ENCODE peak calls at places on chromosomes 11 and 22, in four cellular contexts. G is K562, V is GM12892, Z is HepG2. A is an unnamed sample.

GRCh38 chr11:17613983-17614382 is 66.9 kb downstream of the OTOG start:
- DNase-seq in G (no peak), V (no peak), Z (no peak), A (no peak)

GRCh38 chr11:63866211-63866610 is 27.3 kb downstream of the MARK2 start:
- DNase-seq in V (peak), G (no peak), Z (no peak), A (peak)

GRCh38 chr11:86064236-86064803 is 4.6 kb downstream of the PICALM start:
- DNase-seq in G (no peak), Z (no peak), V (no peak), A (no peak)

GRCh38 chr11:73343076-73343833 is 32.9 kb upstream of the RELT start:
- DNase-seq in Z (no peak), V (no peak), G (no peak), A (no peak)

GRCh38 chr22:23215294-23216204 is 35.2 kb downstream of the BCR start:
- DNase-seq in G (peak), Z (no peak), V (no peak), A (no peak)

GRCh38 chr11:19632435-19632834 is 80.2 kb upstream of the NAV2 start:
- DNase-seq in Z (no peak), G (no peak), V (no peak), A (no peak)

GRCh38 chr22:42282943-42283287 is 12.5 kb upstream of the TCF20 start:
- DNase-seq in Z (no peak), V (no peak), G (no peak), A (no peak)

GRCh38 chr11:68012044-68012842 is 2.1 kb downstream of the ALDH3B1 start:
- DNase-seq in G (no peak), Z (no peak), V (no peak), A (no peak)

GRCh38 chr22:47645450-47645914 is 883.0 kb downstream of the TBC1D22A start:
- DNase-seq in G (no peak), Z (no peak), V (no peak), A (no peak)

GRCh38 chr11:17736921-17737817 is 2.6 kb downstream of the KCNC1 start:
- DNase-seq in Z (no peak), G (no peak), V (no peak), A (no peak)

GRCh38 chr11:68503281-68503687 is 42.7 kb downstream of the PPP6R3 start:
- DNase-seq in V (no peak), Z (no peak), G (no peak), A (no peak)

GRCh38 chr11:76459299-76459698 is 14.5 kb downstream of the EMSY start:
- DNase-seq in Z (no peak), V (no peak), G (peak), A (no peak)

GRCh38 chr11:64643258-64643881 is 52.4 kb downstream of the SLC22A12 start:
- DNase-seq in Z (no peak), G (peak), V (no peak), A (no peak)

GRCh38 chr22:26416670-26417270 is 12.3 kb upstream of the ASPHD2 start:
- DNase-seq in V (no peak), G (no peak), Z (no peak), A (no peak)

GRCh38 chr11:132402056-132402684 is 1031.8 kb downstream of the NTM start:
- DNase-seq in Z (no peak), V (peak), G (no peak), A (peak)

GRCh38 chr11:9277176-9277575 is 12.0 kb upstream of the DENND5A start:
- DNase-seq in V (no peak), Z (no peak), G (no peak), A (no peak)

GRCh38 chr11:113655771-113656170 is 50.3 kb downstream of the TMPRSS5 start:
- DNase-seq in Z (no peak), G (no peak), V (no peak), A (no peak)

GRCh38 chr22:20567371-20567847 is 60.0 kb downstream of the MED15 start:
- DNase-seq in G (no peak), Z (no peak), V (no peak), A (no peak)

GRCh38 chr11:17734986-17735822 is 623 bp downstream of the KCNC1 start:
- DNase-seq in V (peak), Z (peak), G (peak), A (peak)

GRCh38 chr22:48612077-48612995 is 1215.3 kb downstream of the BRD1 start:
- DNase-seq in V (no peak), G (no peak), Z (no peak), A (no peak)

GRCh38 chr11:100752371-100753073 is 65.4 kb downstream of the ARHGAP42 start:
- DNase-seq in G (no peak), Z (no peak), V (no peak), A (no peak)

GRCh38 chr11:56876621-56877312 is 111.9 kb upstream of the OR5AK2 start:
- DNase-seq in Z (no peak), G (no peak), V (no peak), A (no peak)

GRCh38 chr11:20729597-20730095 is 60.3 kb downstream of the NELL1 start:
- DNase-seq in V (no peak), Z (no peak), G (no peak), A (no peak)

GRCh38 chr11:2471048-2471803 is 26.4 kb downstream of the KCNQ1 start:
- DNase-seq in G (no peak), Z (no peak), V (no peak), A (no peak)

GRCh38 chr11:43579171-43579918 is 101.2 kb upstream of the HSD17B12 start:
- DNase-seq in V (peak), Z (no peak), G (peak), A (no peak)

GRCh38 chr11:44484211-44484610 is 81.3 kb upstream of the CD82 start:
- DNase-seq in Z (peak), V (no peak), G (peak), A (no peak)

GRCh38 chr11:2988996-2989395 is 3.1 kb downstream of the NAP1L4 start:
- DNase-seq in G (no peak), Z (no peak), V (no peak), A (no peak)

GRCh38 chr11:62020661-62021060 is 53.2 kb upstream of the FTH1 start:
- DNase-seq in V (no peak), Z (no peak), G (no peak), A (no peak)

GRCh38 chr11:118144869-118145268 is 7.8 kb downstream of the SCN4B start:
- DNase-seq in V (no peak), G (no peak), Z (no peak), A (no peak)

GRCh38 chr11:12167098-12167999 is 57.0 kb downstream of the MICAL2 start:
- DNase-seq in Z (peak), G (peak), V (no peak), A (no peak)

GRCh38 chr11:122984186-122985011 is 2.8 kb upstream of the BSX start:
- DNase-seq in Z (no peak), V (peak), G (no peak), A (no peak)

DNA sequence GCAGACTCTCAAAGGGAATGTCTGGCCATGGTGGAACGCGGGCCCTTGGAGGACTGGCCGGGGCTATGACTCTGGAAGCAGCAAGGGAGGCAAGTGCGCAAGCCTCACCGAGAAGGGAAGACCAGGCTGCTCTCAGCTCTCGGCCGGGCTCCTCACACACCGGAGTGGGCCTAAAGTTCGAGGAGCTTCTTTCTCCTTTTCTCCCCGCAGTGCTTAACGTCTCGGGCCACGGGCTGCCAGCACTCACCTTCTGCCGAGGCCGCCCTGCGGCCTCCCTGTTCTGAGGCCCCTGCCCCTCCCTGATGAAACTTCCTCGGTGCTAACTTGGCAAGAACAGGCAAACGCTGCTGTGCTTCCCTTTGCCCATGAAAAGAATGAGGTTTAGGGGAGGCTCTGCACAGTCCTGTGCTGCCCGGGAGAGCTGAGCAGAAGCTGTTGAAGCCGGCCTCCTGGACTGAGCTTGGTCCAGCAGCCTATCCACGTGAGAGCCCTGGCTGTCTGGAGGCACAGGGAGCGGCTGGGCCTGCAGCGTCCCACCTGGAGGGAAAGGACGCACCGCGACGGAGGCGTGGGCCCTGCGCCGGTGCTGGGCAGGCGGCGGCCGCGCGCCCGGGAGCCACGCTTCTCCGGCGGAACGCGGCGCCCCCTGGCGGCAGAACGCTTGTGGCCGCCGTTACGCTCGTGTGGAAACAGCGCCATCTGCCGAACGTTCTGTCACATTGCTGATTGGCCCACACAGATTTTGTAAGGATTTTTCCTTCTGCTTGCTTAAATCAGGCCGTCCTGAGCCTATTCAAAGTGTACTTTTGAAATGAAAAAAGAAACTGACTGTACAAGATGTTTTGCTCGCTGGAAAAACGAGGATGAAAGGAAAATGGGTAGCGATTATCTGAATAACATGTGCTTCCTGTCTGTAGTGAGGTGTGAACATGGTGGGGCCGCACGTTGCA is 65.0 kb upstream of the TMEM45B start:
- DNase-seq in Z (peak), V (peak), G (peak), A (peak)
- TF ChIP-seq POLR2A in Z (no peak), V (no peak), G (no peak), A (no peak)

GRCh38 chr11:92764128-92764527 is 205.3 kb upstream of the MTNR1B start:
- DNase-seq in G (no peak), Z (no peak), V (no peak), A (no peak)

GRCh38 chr11:92762175-92762574 is 207.3 kb upstream of the MTNR1B start:
- DNase-seq in G (no peak), Z (no peak), V (no peak), A (no peak)

GRCh38 chr11:92765418-92765817 is 204.0 kb upstream of the MTNR1B start:
- DNase-seq in Z (no peak), V (no peak), G (no peak), A (no peak)

GRCh38 chr11:92758216-92758615 is 211.2 kb upstream of the MTNR1B start:
- DNase-seq in V (no peak), Z (no peak), G (no peak), A (no peak)

DNA sequence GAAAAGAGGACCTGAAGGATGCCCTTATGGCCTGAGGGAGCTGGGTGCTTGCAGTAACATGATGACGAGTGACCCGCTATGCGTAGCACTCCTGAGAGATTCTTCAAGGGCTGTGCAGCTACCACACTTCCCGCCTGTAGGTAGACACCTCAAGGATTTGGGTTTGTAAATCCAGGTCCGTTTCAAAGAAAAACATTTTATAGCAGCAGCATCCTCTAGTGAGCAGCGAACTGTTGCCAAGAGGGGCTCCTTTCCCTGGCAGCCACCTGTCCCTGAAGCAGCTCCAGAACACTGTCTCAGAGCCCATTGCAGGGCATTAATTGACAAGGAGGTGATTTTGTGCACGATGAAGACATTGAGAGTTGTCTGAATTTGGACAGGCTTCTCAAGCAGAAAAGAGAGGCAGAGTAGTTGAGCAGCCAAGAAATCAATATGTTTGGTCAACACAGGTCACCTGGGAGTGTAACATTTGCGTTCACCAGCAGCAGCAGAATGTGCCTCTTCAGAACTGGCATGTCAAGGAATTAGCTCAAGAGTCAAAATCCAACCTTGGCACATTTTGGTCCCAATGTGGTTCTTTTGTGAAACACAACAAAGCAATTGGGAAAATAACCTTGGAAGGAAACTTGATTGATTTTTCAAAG is 209.8 kb upstream of the MTNR1B start:
- DNase-seq in G (no peak), V (no peak), Z (no peak), A (no peak)
- TF ChIP-seq TAF1 in G (no peak), V (no peak), Z (no peak), A (no peak)

GRCh38 chr22:46076651-46077339 is 73.5 kb upstream of the PPARA start:
- DNase-seq in V (no peak), Z (no peak), G (no peak), A (no peak)
- TF ChIP-seq POLR2A in V (no peak), Z (no peak), G (no peak), A (no peak)

GRCh38 chr22:35546886-35547285 is 6.3 kb downstream of the RASD2 start:
- DNase-seq in V (no peak), G (no peak), Z (no peak), A (no peak)

GRCh38 chr22:35549338-35549737 is 8.7 kb downstream of the RASD2 start:
- DNase-seq in G (no peak), V (no peak), Z (no peak), A (no peak)

GRCh38 chr22:35544810-35545209 is 4.2 kb downstream of the RASD2 start:
- DNase-seq in V (no peak), Z (no peak), G (no peak), A (no peak)

GRCh38 chr22:35548762-35549106 is 8.1 kb downstream of the RASD2 start:
- DNase-seq in V (no peak), G (no peak), Z (no peak), A (no peak)

GRCh38 chr22:35547993-35548761 is 7.5 kb downstream of the RASD2 start:
- DNase-seq in G (peak), Z (no peak), V (no peak), A (no peak)
- TF ChIP-seq TAF1 in G (no peak), Z (no peak), V (no peak), A (no peak)

GRCh38 chr22:17284917-17285316 is 65.7 kb upstream of the ADA2 start:
- DNase-seq in G (no peak), V (no peak), Z (no peak), A (no peak)
- TF ChIP-seq POLR2A in G (no peak), V (no peak), Z (no peak), A (no peak)

GRCh38 chr11:108239076-108239475 is 16.2 kb downstream of the ATM start:
- DNase-seq in Z (no peak), V (no peak), G (no peak), A (no peak)
- TF ChIP-seq TAF1 in Z (no peak), V (no peak), G (no peak), A (no peak)

GRCh38 chr22:28882878-28883656 is at the start of gene ZNRF3:
- DNase-seq in Z (peak), G (peak), V (peak), A (peak)
- TF ChIP-seq POLR2A in Z (peak), G (peak), V (no peak), A (no peak)

GRCh38 chr22:38397189-38398097 is 57.6 kb downstream of the KCNJ4 start:
- DNase-seq in G (no peak), V (peak), Z (no peak), A (no peak)
- TF ChIP-seq TAF1 in G (peak), V (no peak), Z (no peak), A (no peak)

GRCh38 chr11:33658195-33658900 is 42.3 kb downstream of the C11orf91 start:
- DNase-seq in G (no peak), Z (no peak), V (no peak), A (no peak)
- TF ChIP-seq POLR2A in G (no peak), Z (no peak), V (no peak), A (no peak)